ENCODE peak calls at places on chromosomes 7 and 10, in six cellular contexts. Y, B, U, M, I and S are unnamed samples.

GRCh38 chr10:75292794-75293455 is 57.2 kb upstream of the COMTD1 start:
- DNase-seq in U (no peak), I (no peak), Y (no peak), M (no peak), B (no peak), S (no peak)

GRCh38 chr7:151925446-151926335 is 30.6 kb upstream of the GALNTL5 start:
- DNase-seq in M (no peak), Y (no peak), I (no peak), B (no peak), U (no peak), S (no peak)

GRCh38 chr7:5528071-5528814 is 104.6 kb upstream of the TNRC18 start:
- DNase-seq in I (no peak), U (peak), B (no peak), M (peak), Y (no peak), S (no peak)

GRCh38 chr10:127990846-127991542 is 84.1 kb downstream of the PTPRE start:
- DNase-seq in I (peak), B (peak), M (peak), U (peak), Y (no peak), S (no peak)

GRCh38 chr7:11830582-11831382 is 1.2 kb downstream of the THSD7A start:
- DNase-seq in U (no peak), I (peak), M (no peak), B (no peak), Y (no peak), S (no peak)

GRCh38 chr7:69696686-69697685 is 98.7 kb downstream of the AUTS2 start:
- DNase-seq in Y (no peak), I (no peak), U (no peak), M (no peak), B (no peak), S (no peak)

GRCh38 chr7:23944131-23944530 is 234.1 kb downstream of the STK31 start:
- DNase-seq in B (no peak), M (no peak), I (no peak), Y (no peak), U (no peak), S (no peak)

GRCh38 chr10:36393800-36394199 is 731.6 kb upstream of the ANKRD30A start:
- DNase-seq in Y (no peak), U (no peak), B (no peak), M (no peak), I (no peak), S (no peak)

GRCh38 chr10:69065406-69066361 is 22.2 kb upstream of the SRGN start:
- DNase-seq in Y (no peak), I (peak), B (no peak), M (peak), U (peak), S (no peak)

GRCh38 chr10:125006921-125007391 is 65.0 kb downstream of the ZRANB1 start:
- DNase-seq in Y (no peak), B (no peak), I (no peak), M (no peak), U (no peak), S (no peak)

GRCh38 chr7:103690576-103690975 is 244.6 kb upstream of the SLC26A5 start:
- DNase-seq in I (peak), M (no peak), B (no peak), Y (no peak), U (no peak), S (no peak)

GRCh38 chr7:37419496-37419895 is 29.2 kb downstream of the ELMO1 start:
- DNase-seq in I (no peak), Y (no peak), U (no peak), M (no peak), B (no peak), S (no peak)